ENCODE peak calls at places on chromosomes 5 and 9, in five cellular contexts. One of them, this sample, is unnamed.

GRCh38 chr9:15400281-15400941 is 22.3 kb upstream of the SNAPC3 start:
- DNase-seq in left kidney: peak
- DNase-seq in GM20000: no peak
- DNase-seq in uterus: no peak
- DNase-seq in kidney glomerular epithelial cell: no peak
- DNase-seq in this sample: no peak

GRCh38 chr9:4068914-4069313 is 231.0 kb downstream of the GLIS3 start:
- DNase-seq in left kidney: peak
- DNase-seq in GM20000: no peak
- DNase-seq in uterus: no peak
- DNase-seq in kidney glomerular epithelial cell: no peak
- DNase-seq in this sample: no peak

GRCh38 chr5:9207820-9208418 is 338.0 kb downstream of the SEMA5A start:
- DNase-seq in left kidney: peak
- DNase-seq in GM20000: peak
- DNase-seq in uterus: no peak
- DNase-seq in kidney glomerular epithelial cell: peak
- DNase-seq in this sample: no peak

GRCh38 chr5:94159144-94159543 is 417.7 kb upstream of the POU5F2 start:
- DNase-seq in left kidney: no peak
- DNase-seq in GM20000: no peak
- DNase-seq in uterus: no peak
- DNase-seq in kidney glomerular epithelial cell: no peak
- DNase-seq in this sample: no peak

GRCh38 chr9:105694320-105694847 is at the start of gene TMEM38B:
- DNase-seq in left kidney: peak
- DNase-seq in GM20000: peak
- DNase-seq in uterus: peak
- DNase-seq in kidney glomerular epithelial cell: peak
- DNase-seq in this sample: peak

GRCh38 chr5:36521838-36522745 is 84.3 kb upstream of the SLC1A3 start:
- DNase-seq in left kidney: peak
- DNase-seq in GM20000: no peak
- DNase-seq in uterus: no peak
- DNase-seq in kidney glomerular epithelial cell: no peak
- DNase-seq in this sample: no peak

GRCh38 chr5:139655727-139656271 is 7.7 kb downstream of the CXXC5 start:
- DNase-seq in left kidney: peak
- DNase-seq in GM20000: no peak
- DNase-seq in uterus: no peak
- DNase-seq in kidney glomerular epithelial cell: no peak
- DNase-seq in this sample: no peak

GRCh38 chr9:6833518-6834192 is 75.9 kb downstream of the KDM4C start:
- DNase-seq in left kidney: no peak
- DNase-seq in GM20000: no peak
- DNase-seq in uterus: no peak
- DNase-seq in kidney glomerular epithelial cell: no peak
- DNase-seq in this sample: no peak

GRCh38 chr5:96893342-96893741 is 17.0 kb downstream of the ERAP2 start:
- DNase-seq in left kidney: no peak
- DNase-seq in GM20000: no peak
- DNase-seq in uterus: no peak
- DNase-seq in kidney glomerular epithelial cell: peak
- DNase-seq in this sample: no peak

GRCh38 chr9:7777776-7778175 is 21.8 kb downstream of the DMAC1 start:
- DNase-seq in left kidney: no peak
- DNase-seq in GM20000: no peak
- DNase-seq in uterus: no peak
- DNase-seq in kidney glomerular epithelial cell: no peak
- DNase-seq in this sample: no peak

GRCh38 chr5:99061299-99061698 is 132.5 kb upstream of the CHD1 start:
- DNase-seq in left kidney: no peak
- DNase-seq in GM20000: no peak
- DNase-seq in uterus: no peak
- DNase-seq in kidney glomerular epithelial cell: peak
- DNase-seq in this sample: no peak

GRCh38 chr9:116453785-116454184 is 233.3 kb upstream of the TRIM32 start:
- DNase-seq in left kidney: no peak
- DNase-seq in GM20000: no peak
- DNase-seq in uterus: no peak
- DNase-seq in kidney glomerular epithelial cell: no peak
- DNase-seq in this sample: no peak

GRCh38 chr9:34332370-34332964 is 3.1 kb downstream of the NUDT2 start:
- DNase-seq in left kidney: peak
- DNase-seq in GM20000: no peak
- DNase-seq in uterus: no peak
- DNase-seq in kidney glomerular epithelial cell: peak
- DNase-seq in this sample: no peak

GRCh38 chr5:147398860-147399259 is 111.0 kb downstream of the DPYSL3 start:
- DNase-seq in left kidney: no peak
- DNase-seq in GM20000: no peak
- DNase-seq in uterus: no peak
- DNase-seq in kidney glomerular epithelial cell: no peak
- DNase-seq in this sample: no peak

GRCh38 chr5:122864400-122864799 is 19.0 kb downstream of the SNX24 start:
- DNase-seq in left kidney: no peak
- DNase-seq in GM20000: no peak
- DNase-seq in uterus: no peak
- DNase-seq in kidney glomerular epithelial cell: no peak
- DNase-seq in this sample: no peak

GRCh38 chr5:169762338-169763095 is 125.4 kb downstream of the DOCK2 start:
- DNase-seq in left kidney: no peak
- DNase-seq in GM20000: no peak
- DNase-seq in uterus: no peak
- DNase-seq in kidney glomerular epithelial cell: peak
- DNase-seq in this sample: no peak

GRCh38 chr5:74032617-74033016 is 406.6 kb downstream of the ARHGEF28 start:
- DNase-seq in left kidney: no peak
- DNase-seq in GM20000: no peak
- DNase-seq in uterus: no peak
- DNase-seq in kidney glomerular epithelial cell: no peak
- DNase-seq in this sample: no peak

GRCh38 chr9:21060919-21061561 is 16.7 kb downstream of the IFNB1 start:
- DNase-seq in left kidney: peak
- DNase-seq in GM20000: peak
- DNase-seq in uterus: no peak
- DNase-seq in kidney glomerular epithelial cell: no peak
- DNase-seq in this sample: no peak

GRCh38 chr5:37249820-37250175 is 622 bp upstream of the CPLANE1 start:
- DNase-seq in left kidney: peak
- DNase-seq in GM20000: no peak
- DNase-seq in uterus: no peak
- DNase-seq in kidney glomerular epithelial cell: no peak
- DNase-seq in this sample: no peak

GRCh38 chr5:21184566-21184965 is 1196.6 kb upstream of the CDH18 start:
- DNase-seq in left kidney: no peak
- DNase-seq in GM20000: no peak
- DNase-seq in uterus: no peak
- DNase-seq in kidney glomerular epithelial cell: no peak
- DNase-seq in this sample: no peak

GRCh38 chr5:99060306-99061261 is 131.8 kb upstream of the CHD1 start:
- DNase-seq in left kidney: peak
- DNase-seq in GM20000: peak
- DNase-seq in uterus: peak
- DNase-seq in kidney glomerular epithelial cell: peak
- DNase-seq in this sample: peak

GRCh38 chr5:73983661-73984060 is 357.7 kb downstream of the ARHGEF28 start:
- DNase-seq in left kidney: peak
- DNase-seq in GM20000: no peak
- DNase-seq in uterus: no peak
- DNase-seq in kidney glomerular epithelial cell: peak
- DNase-seq in this sample: no peak

GRCh38 chr9:81787747-81788632 is 98.6 kb upstream of the TLE1 start:
- DNase-seq in left kidney: no peak
- DNase-seq in GM20000: no peak
- DNase-seq in uterus: peak
- DNase-seq in kidney glomerular epithelial cell: peak
- DNase-seq in this sample: no peak

GRCh38 chr5:150179221-150179620 is 10.6 kb upstream of the SLC6A7 start:
- DNase-seq in left kidney: no peak
- DNase-seq in GM20000: no peak
- DNase-seq in uterus: no peak
- DNase-seq in kidney glomerular epithelial cell: no peak
- DNase-seq in this sample: no peak

GRCh38 chr5:137073192-137073591 is 425.9 kb downstream of the SPOCK1 start:
- DNase-seq in left kidney: no peak
- DNase-seq in GM20000: no peak
- DNase-seq in uterus: no peak
- DNase-seq in kidney glomerular epithelial cell: no peak
- DNase-seq in this sample: no peak